ENCODE peak calls at places on chromosomes 2 and 18, in seven cellular contexts. Z is stimulated activated CD4-positive, alpha-beta T cell treated with anti-CD3 and anti-CD28 coated beads, Interleukin-12 subunit alpha, Interleukin-12 subunit beta, amount 100 ng/mL, for 4 hours; U is GF-D8; F is effector memory CD8-positive, alpha-beta T cell; O is HuH-7.5; H is HFFc6; K is ELF-1. E is an unnamed sample.

GRCh38 chr2:66771359-66771978 is 336.5 kb downstream of the MEIS1 start:
- DNase-seq in Z (no peak), U (no peak), F (no peak), O (no peak), H (peak), K (no peak), E (no peak)

GRCh38 chr2:216066255-216066654 is 15.4 kb downstream of the PECR start:
- DNase-seq in Z (no peak), U (no peak), F (no peak), O (no peak), H (peak), K (no peak), E (no peak)

GRCh38 chr2:47189635-47190034 is 34.5 kb upstream of the STPG4 start:
- DNase-seq in Z (no peak), U (no peak), F (no peak), O (no peak), H (peak), K (no peak), E (no peak)

GRCh38 chr2:187576906-187577305 is 22.7 kb upstream of the TFPI start:
- DNase-seq in Z (no peak), U (no peak), F (no peak), O (no peak), H (no peak), K (no peak), E (no peak)

GRCh38 chr2:109098251-109098920 is 30.6 kb upstream of the SH3RF3 start:
- DNase-seq in Z (no peak), U (no peak), F (no peak), O (no peak), H (no peak), K (no peak), E (no peak)

GRCh38 chr18:42480521-42480920 is 525.5 kb downstream of the PIK3C3 start:
- DNase-seq in Z (no peak), U (no peak), F (no peak), O (no peak), H (no peak), K (no peak), E (no peak)

GRCh38 chr18:13527256-13527655 is 199.1 kb downstream of the FAM210A start:
- DNase-seq in Z (no peak), U (no peak), F (no peak), O (no peak), H (no peak), K (no peak), E (no peak)

GRCh38 chr18:52963481-52963880 is 623.5 kb downstream of the DCC start:
- DNase-seq in Z (no peak), U (no peak), F (no peak), O (no peak), H (no peak), K (no peak), E (no peak)

GRCh38 chr2:221572821-221573429 is 821 bp upstream of the EPHA4 start:
- DNase-seq in Z (peak), U (no peak), F (no peak), O (peak), H (peak), K (peak), E (no peak)

GRCh38 chr18:28175047-28175929 is 1.6 kb downstream of the CDH2 start:
- DNase-seq in Z (no peak), U (no peak), F (no peak), O (peak), H (peak), K (peak), E (no peak)

GRCh38 chr2:156907806-156908205 is 349.7 kb upstream of the GALNT5 start:
- DNase-seq in Z (no peak), U (no peak), F (no peak), O (no peak), H (no peak), K (no peak), E (no peak)

E was measured in naive B cell.